ENCODE peak calls at places on chromosomes 11 and 22, in six cellular contexts. Z is mesendoderm, Y is IMR-90, G is H1, D is neuronal stem cell, J is H9. S is an unnamed sample.

GRCh38 chr22:32327066-32327465 is 30.6 kb upstream of the RFPL3 start:
- DNase-seq in J (no peak), Y (no peak), G (no peak), D (no peak), Z (no peak), S (no peak)

GRCh38 chr22:46575915-46576555 is 38.6 kb upstream of the CELSR1 start:
- DNase-seq in J (peak), Y (no peak), Z (peak), G (no peak), D (no peak), S (no peak)

GRCh38 chr22:20249797-20250354 is 18.2 kb downstream of the RTN4R start:
- DNase-seq in Z (no peak), D (no peak), J (no peak), G (no peak), Y (peak), S (no peak)

GRCh38 chr22:43698403-43698802 is 113.7 kb downstream of the EFCAB6 start:
- DNase-seq in Y (no peak), G (no peak), Z (no peak), J (no peak), D (no peak), S (no peak)

GRCh38 chr11:15258433-15259350 is 144.0 kb downstream of the INSC start:
- DNase-seq in Z (peak), G (no peak), J (no peak), D (no peak), Y (peak), S (peak)

GRCh38 chr22:46779023-46779422 is 16.6 kb downstream of the TBC1D22A start:
- DNase-seq in D (no peak), Y (no peak), J (no peak), Z (no peak), G (no peak), S (no peak)

GRCh38 chr11:76233936-76234703 is 27.8 kb upstream of the WNT11 start:
- DNase-seq in J (peak), G (no peak), D (no peak), Z (no peak), Y (no peak), S (peak)

GRCh38 chr22:37253164-37253660 is 9.1 kb upstream of the RAC2 start:
- DNase-seq in J (no peak), D (no peak), G (no peak), Z (no peak), Y (no peak), S (no peak)

GRCh38 chr22:40898850-40899357 is 37.0 kb upstream of the DNAJB7 start:
- DNase-seq in G (no peak), D (no peak), Z (peak), J (no peak), Y (peak), S (peak)

GRCh38 chr11:119739975-119740374 is 11.0 kb upstream of the NECTIN1 start:
- DNase-seq in J (no peak), Z (peak), D (no peak), G (no peak), Y (no peak), S (no peak)

GRCh38 chr11:71356280-71356876 is 91.8 kb downstream of the DHCR7 start:
- DNase-seq in Y (no peak), J (no peak), G (no peak), D (no peak), Z (no peak), S (no peak)

GRCh38 chr11:11552688-11553087 is 69.1 kb downstream of the GALNT18 start:
- DNase-seq in J (no peak), Y (no peak), Z (peak), G (no peak), D (no peak), S (no peak)

GRCh38 chr11:102177126-102177525 is 66.9 kb downstream of the YAP1 start:
- DNase-seq in G (no peak), J (no peak), Y (peak), D (no peak), Z (no peak), S (peak)

GRCh38 chr11:76752321-76753175 is 30.6 kb upstream of the TSKU start:
- DNase-seq in G (no peak), D (no peak), Y (peak), Z (no peak), J (no peak), S (peak)

GRCh38 chr22:45318558-45319318 is 9.0 kb downstream of the FAM118A start:
- DNase-seq in Y (peak), J (no peak), Z (peak), D (no peak), G (no peak), S (peak)

GRCh38 chr22:30605449-30606110 is 1.4 kb upstream of the TCN2 start:
- DNase-seq in Z (peak), D (no peak), G (no peak), Y (peak), J (peak), S (peak)

GRCh38 chr11:72624496-72625201 is 49.6 kb downstream of the PDE2A start:
- DNase-seq in Z (no peak), D (no peak), Y (no peak), J (no peak), G (no peak), S (peak)

GRCh38 chr22:44026066-44026629 is 2.0 kb downstream of the PARVB start:
- DNase-seq in D (no peak), Z (no peak), G (no peak), J (no peak), Y (no peak), S (no peak)

GRCh38 chr11:20070459-20070858 is 89.8 kb downstream of the DBX1 start:
- DNase-seq in D (no peak), J (no peak), Z (no peak), Y (peak), G (no peak), S (no peak)

GRCh38 chr11:115911656-115912055 is 407.4 kb upstream of the CADM1 start:
- DNase-seq in Z (no peak), G (no peak), D (peak), J (no peak), Y (no peak), S (no peak)

GRCh38 chr11:45280449-45280848 is 5.7 kb downstream of the SYT13 start:
- DNase-seq in Y (peak), G (no peak), J (no peak), D (no peak), Z (no peak), S (no peak)

GRCh38 chr11:77198440-77198849 is 70.4 kb downstream of the MYO7A start:
- DNase-seq in Z (peak), G (peak), Y (peak), D (no peak), J (peak), S (no peak)

GRCh38 chr11:126431401-126432064 is 76.0 kb downstream of the ST3GAL4 start:
- DNase-seq in J (no peak), Y (peak), G (no peak), Z (no peak), D (no peak), S (peak)

GRCh38 chr11:73654482-73655021 is 8.2 kb downstream of the PLEKHB1 start:
- DNase-seq in J (no peak), D (no peak), G (no peak), Y (no peak), Z (no peak), S (no peak)

GRCh38 chr22:29820941-29821789 is 16.9 kb downstream of the ASCC2 start:
- DNase-seq in D (no peak), G (no peak), Y (peak), J (no peak), Z (no peak), S (peak)

GRCh38 chr22:24485608-24486007 is 9.5 kb upstream of the UPB1 start:
- DNase-seq in D (no peak), Z (no peak), J (no peak), Y (no peak), G (no peak), S (no peak)

GRCh38 chr11:44593194-44593593 is 27.7 kb downstream of the CD82 start:
- DNase-seq in J (no peak), Z (no peak), G (no peak), D (no peak), Y (no peak), S (no peak)

GRCh38 chr11:72578051-72578450 is 96.2 kb downstream of the PDE2A start:
- DNase-seq in D (no peak), J (no peak), Z (no peak), Y (no peak), G (no peak), S (no peak)

GRCh38 chr11:73463359-73463758 is 87.2 kb downstream of the RELT start:
- DNase-seq in Y (peak), G (no peak), J (no peak), D (no peak), Z (no peak), S (peak)

GRCh38 chr11:112858289-112859023 is 102.8 kb upstream of the NCAM1 start:
- DNase-seq in Y (no peak), Z (no peak), G (no peak), J (no peak), D (no peak), S (no peak)

GRCh38 chr11:44072757-44073658 is 6.9 kb downstream of the ACCS start:
- DNase-seq in Y (no peak), D (no peak), Z (no peak), G (no peak), J (no peak), S (no peak)

GRCh38 chr11:125591659-125592304 is 870 bp upstream of the STT3A start:
- DNase-seq in Z (no peak), Y (peak), J (peak), G (no peak), D (no peak), S (no peak)

GRCh38 chr11:48063424-48063978 is 83.1 kb downstream of the PTPRJ start:
- DNase-seq in J (no peak), D (no peak), Y (peak), Z (no peak), G (no peak), S (peak)

GRCh38 chr22:40432625-40433024 is 62.2 kb downstream of the SGSM3 start:
- DNase-seq in G (no peak), Y (no peak), Z (no peak), D (no peak), J (no peak), S (no peak)

GRCh38 chr22:28605362-28605761 is 74.3 kb downstream of the TTC28 start:
- DNase-seq in Z (no peak), Y (no peak), D (no peak), G (no peak), J (no peak), S (no peak)

GRCh38 chr11:9567401-9567800 is 6.1 kb upstream of the WEE1 start:
- DNase-seq in G (no peak), D (no peak), Y (no peak), J (no peak), Z (no peak), S (no peak)

GRCh38 chr11:81987829-81988472 is 745.7 kb downstream of the FAM181B start:
- DNase-seq in Z (no peak), Y (no peak), D (no peak), J (no peak), G (no peak), S (peak)

GRCh38 chr11:31109446-31109845 is 260.1 kb downstream of the DCDC1 start:
- DNase-seq in D (no peak), Z (no peak), G (no peak), J (no peak), Y (no peak), S (no peak)

GRCh38 chr11:108069947-108070346 is 51.4 kb upstream of the ACAT1 start:
- DNase-seq in Z (no peak), Y (peak), D (no peak), G (no peak), J (no peak), S (peak)

DNA sequence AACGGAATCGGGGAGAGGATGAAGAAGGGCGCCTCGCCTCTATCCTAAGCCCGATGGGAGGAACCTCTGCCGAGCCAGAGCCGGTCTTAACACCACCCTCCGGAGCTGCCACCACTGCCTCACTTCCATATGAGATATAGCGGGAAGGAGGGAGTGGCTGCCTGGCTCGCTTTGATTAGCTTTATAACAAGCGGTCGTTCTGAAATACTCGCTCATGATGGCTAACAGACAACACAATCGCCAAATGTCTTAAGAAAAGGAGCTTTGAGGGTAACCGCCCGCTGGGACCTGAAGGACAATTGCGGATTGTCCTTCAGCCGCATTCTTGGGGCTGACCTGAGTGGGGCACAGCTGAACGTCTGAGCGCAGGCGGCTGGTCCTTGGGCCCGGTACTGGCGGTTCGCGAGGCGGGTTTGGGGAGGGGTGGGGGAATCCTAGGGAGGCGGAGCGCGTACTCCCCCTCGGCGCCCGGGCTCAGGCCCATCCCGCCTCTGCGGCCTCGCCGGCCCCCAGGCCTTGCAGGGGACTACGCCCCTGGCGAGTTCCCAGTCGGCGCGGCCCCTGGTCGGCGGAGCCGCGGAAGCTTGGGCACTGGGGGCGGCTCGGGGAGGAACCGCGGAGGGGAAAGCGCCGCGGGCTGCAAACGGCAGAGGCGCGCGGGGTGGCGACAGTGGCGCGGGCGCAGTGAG is at the start of gene PLAAT5:
- DNase-seq in J (peak), Y (no peak), Z (peak), D (peak), G (no peak), S (no peak)
- H2BK120ac ChIP-seq in J (no peak), Y (no peak), Z (peak), D (peak), G (peak), S (no peak)

GRCh38 chr11:63146586-63146985 is 2.6 kb upstream of the SLC22A24 start:
- DNase-seq in Y (no peak), J (no peak), D (no peak), G (no peak), Z (no peak), S (no peak)
- H2BK15ac ChIP-seq in Y (no peak), J (no peak), D (no peak), G (no peak), Z (no peak), S (no peak)

GRCh38 chr11:68269414-68270081 is 2.2 kb downstream of the C11orf24 start:
- DNase-seq in J (peak), Y (peak), D (no peak), Z (peak), G (no peak), S (peak)
- H3K23ac ChIP-seq in J (peak), Y (peak), D (no peak), Z (no peak), G (no peak), S (no peak)

GRCh38 chr11:7749456-7749855 is 43.2 kb upstream of the OVCH2 start:
- DNase-seq in D (no peak), Z (no peak), J (no peak), G (no peak), Y (no peak), S (no peak)
- H2BK120ac ChIP-seq in D (no peak), Z (no peak), J (no peak), G (no peak), Y (no peak), S (no peak)